ENCODE peak calls at places on chromosomes 7 and 10, in seven cellular contexts. A is hepatocyte, U is fibroblast of lung, G is spleen, D is left lung, H is heart right ventricle, V is upper lobe of left lung. W is an unnamed sample.

GRCh38 chr10:90204956-90205695 is 503.7 kb downstream of the KIF20B start:
- DNase-seq in A (no peak), U (peak; percentile 86), G (no peak), D (no peak), H (no peak), V (no peak), W (peak; percentile 83)

GRCh38 chr10:122669842-122670241 is 29.8 kb downstream of the C10orf120 start:
- DNase-seq in A (no peak), U (no peak), G (no peak), D (no peak), H (no peak), V (no peak), W (no peak)

GRCh38 chr7:149626972-149627371 is 129.4 kb upstream of the ZNF746 start:
- DNase-seq in A (no peak), U (no peak), G (peak; percentile 51), D (no peak), H (no peak), V (peak; percentile 27), W (no peak)

GRCh38 chr10:398954-399353 is 263.7 kb downstream of the ZMYND11 start:
- DNase-seq in A (no peak), U (no peak), G (no peak), D (no peak), H (no peak), V (no peak), W (no peak)

GRCh38 chr10:15237351-15237750 is 68.9 kb upstream of the NMT2 start:
- DNase-seq in A (no peak), U (peak; percentile 72), G (no peak), D (no peak), H (peak; percentile 15), V (no peak), W (peak; percentile 65)

GRCh38 chr10:121459279-121459764 is 138.9 kb downstream of the FGFR2 start:
- DNase-seq in A (no peak), U (no peak), G (no peak), D (no peak), H (no peak), V (no peak), W (no peak)

GRCh38 chr10:61136151-61136550 is 192.2 kb upstream of the RHOBTB1 start:
- DNase-seq in A (no peak), U (peak; percentile 46), G (no peak), D (no peak), H (no peak), V (no peak), W (no peak)

GRCh38 chr7:47601881-47602249 is 20.0 kb upstream of the TNS3 start:
- DNase-seq in A (no peak), U (no peak), G (no peak), D (no peak), H (no peak), V (no peak), W (no peak)

GRCh38 chr7:148437043-148437442 is 153.5 kb upstream of the C7orf33 start:
- DNase-seq in A (no peak), U (no peak), G (no peak), D (no peak), H (no peak), V (no peak), W (no peak)

GRCh38 chr10:47330804-47331203 is 8.6 kb downstream of the GDF2 start:
- DNase-seq in A (no peak), U (no peak), G (no peak), D (no peak), H (no peak), V (no peak), W (no peak)

GRCh38 chr10:26780106-26780792 is 80.5 kb downstream of the ABI1 start:
- DNase-seq in A (no peak), U (no peak), G (no peak), D (no peak), H (no peak), V (no peak), W (no peak)

GRCh38 chr7:101898019-101898575 is 80.7 kb downstream of the CUX1 start:
- DNase-seq in A (no peak), U (no peak), G (peak; percentile 53), D (no peak), H (no peak), V (no peak), W (peak; percentile 18)

GRCh38 chr10:18140149-18140956 is at the start of gene CACNB2:
- DNase-seq in A (peak; percentile 70), U (peak; percentile 69), G (no peak), D (peak; percentile 63), H (peak; percentile 68), V (no peak), W (peak; percentile 66)

GRCh38 chr7:116211913-116212596 is 1.7 kb downstream of the TES start:
- DNase-seq in A (no peak), U (no peak), G (no peak), D (no peak), H (no peak), V (no peak), W (no peak)
- H3K4me3 ChIP-seq in A (peak overlapping the region; percentile 78), U (peak overlapping the region; percentile 82), G (peak overlapping the region; percentile 85), D (peak overlapping the region; percentile 51), H (peak overlapping the region; percentile 75), V (peak overlapping the region; percentile 90), W (peak overlapping the region; percentile 87)

GRCh38 chr7:33757563-33758165 is 147.7 kb upstream of the BMPER start:
- DNase-seq in A (peak; percentile 58), U (peak; percentile 35), G (no peak), D (no peak), H (peak; percentile 31), V (no peak), W (peak; percentile 75)
- TF ChIP-seq CTCF in A (peak; percentile 64), U (peak; percentile 52), G (no peak), D (peak; percentile 56), H (peak; percentile 74), V (peak; percentile 47), W (peak; percentile 60)

GRCh38 chr7:6526997-6527378 is 24.3 kb downstream of the GRID2IP start:
- DNase-seq in A (no peak), U (no peak), G (no peak), D (no peak), H (no peak), V (no peak), W (no peak)
- H3K4me3 ChIP-seq in A (no peak overlapping the region), U (no peak overlapping the region), G (peak overlapping the region; percentile 38), D (peak overlapping the region; percentile 19), H (peak overlapping the region; percentile 53), V (peak overlapping the region; percentile 24), W (no peak overlapping the region)

GRCh38 chr7:8035190-8035589 is 66.6 kb downstream of the GLCCI1 start:
- DNase-seq in A (no peak), U (no peak), G (no peak), D (no peak), H (no peak), V (no peak), W (no peak)

GRCh38 chr7:8037151-8037550 is 68.6 kb downstream of the GLCCI1 start:
- DNase-seq in A (no peak), U (peak; percentile 36), G (no peak), D (no peak), H (no peak), V (no peak), W (no peak)

GRCh38 chr7:8040768-8041369 is 72.3 kb downstream of the GLCCI1 start:
- DNase-seq in A (no peak), U (no peak), G (no peak), D (no peak), H (no peak), V (no peak), W (no peak)

GRCh38 chr7:8035647-8036518 is 67.3 kb downstream of the GLCCI1 start:
- DNase-seq in A (peak; percentile 13), U (peak; percentile 25), G (no peak), D (no peak), H (no peak), V (no peak), W (peak; percentile 56)
- TF ChIP-seq CTCF in A (peak; percentile 38), U (peak; percentile 64), G (peak; percentile 37), D (peak; percentile 33), H (peak; percentile 36), V (no peak), W (peak; percentile 66)

GRCh38 chr10:5412277-5412941 is at the start of gene NET1:
- DNase-seq in A (peak; percentile 95), U (peak; percentile 81), G (peak; percentile 90), D (peak; percentile 86), H (peak; percentile 86), V (peak; percentile 89), W (peak; percentile 85)
- H3K4me3 ChIP-seq in A (peak within 1 kb of the TSS; percentile 88), U (peak within 1 kb of the TSS; percentile 71), G (peak within 1 kb of the TSS; percentile 78), D (peak within 1 kb of the TSS; percentile 57), H (peak within 1 kb of the TSS; percentile 95), V (peak within 1 kb of the TSS; percentile 92), W (peak within 1 kb of the TSS; percentile 72)

GRCh38 chr10:88108115-88108610 is 244.7 kb downstream of the PTEN start:
- DNase-seq in A (no peak), U (no peak), G (no peak), D (no peak), H (peak; percentile 20), V (peak; percentile 42), W (no peak)
- TF ChIP-seq CTCF in A (no peak), U (no peak), G (no peak), D (no peak), H (no peak), V (no peak), W (no peak)

GRCh38 chr7:28705350-28705749 is 252.8 kb downstream of the TRIL start:
- DNase-seq in A (peak; percentile 25), U (no peak), G (no peak), D (no peak), H (no peak), V (no peak), W (no peak)

GRCh38 chr7:28706607-28707006 is 251.5 kb downstream of the TRIL start:
- DNase-seq in A (no peak), U (no peak), G (no peak), D (no peak), H (no peak), V (no peak), W (no peak)

GRCh38 chr7:28708033-28708451 is 250.1 kb downstream of the TRIL start:
- DNase-seq in A (peak; percentile 14), U (peak; percentile 88), G (no peak), D (no peak), H (no peak), V (no peak), W (peak; percentile 89)

GRCh38 chr7:28708458-28708951 is 249.6 kb downstream of the TRIL start:
- DNase-seq in A (peak; percentile 37), U (peak; percentile 66), G (no peak), D (no peak), H (no peak), V (no peak), W (peak; percentile 49)

GRCh38 chr7:28707291-28707690 is 250.8 kb downstream of the TRIL start:
- DNase-seq in A (no peak), U (no peak), G (no peak), D (no peak), H (no peak), V (no peak), W (no peak)
- H3K4me3 ChIP-seq in A (no peak overlapping the region), U (no peak overlapping the region), G (no peak overlapping the region), D (no peak overlapping the region), H (no peak overlapping the region), V (no peak overlapping the region), W (no peak overlapping the region)

W was measured in fibroblast of mammary gland.